ENCODE peak calls at places on chromosomes 5 and 9, in five cellular contexts. U, K, S, A and N are unnamed samples.

GRCh38 chr9:17651725-17652124 is 72.9 kb downstream of the SH3GL2 start:
- DNase-seq in U (no peak), K (no peak), S (no peak), A (no peak), N (no peak)

GRCh38 chr9:38620483-38621433 is at the start of gene ANKRD18A:
- DNase-seq in U (peak), K (peak), S (peak), A (peak), N (peak)

GRCh38 chr5:172766287-172767104 is 4.5 kb downstream of the DUSP1 start:
- DNase-seq in U (no peak), K (peak), S (peak), A (peak), N (no peak)

GRCh38 chr9:88692837-88693236 is 157.9 kb downstream of the NXNL2 start:
- DNase-seq in U (no peak), K (peak), S (no peak), A (no peak), N (no peak)

GRCh38 chr9:107737987-107738743 is 248.6 kb upstream of the KLF4 start:
- DNase-seq in U (no peak), K (no peak), S (peak), A (no peak), N (no peak)

GRCh38 chr9:92911496-92912475 is 33.9 kb upstream of the ZNF484 start:
- DNase-seq in U (no peak), K (peak), S (no peak), A (no peak), N (no peak)

GRCh38 chr9:112325127-112325526 is 8.3 kb downstream of the PTBP3 start:
- DNase-seq in U (no peak), K (peak), S (no peak), A (no peak), N (no peak)

GRCh38 chr5:12901696-12902095 is 997.5 kb upstream of the CTNND2 start:
- DNase-seq in U (no peak), K (no peak), S (no peak), A (no peak), N (no peak)

GRCh38 chr9:5446451-5447236 is 3.7 kb upstream of the CD274 start:
- DNase-seq in U (no peak), K (no peak), S (no peak), A (no peak), N (no peak)

GRCh38 chr9:125410522-125410894 is 148.9 kb downstream of the GAPVD1 start:
- DNase-seq in U (no peak), K (no peak), S (no peak), A (no peak), N (no peak)

GRCh38 chr5:126066795-126067321 is 356.4 kb upstream of the GRAMD2B start:
- DNase-seq in U (no peak), K (no peak), S (no peak), A (no peak), N (no peak)

GRCh38 chr5:160165137-160166068 is 46.2 kb upstream of the PWWP2A start:
- DNase-seq in U (peak), K (peak), S (peak), A (peak), N (no peak)

GRCh38 chr9:125638239-125638638 is 68.8 kb downstream of the MAPKAP1 start:
- DNase-seq in U (no peak), K (no peak), S (no peak), A (no peak), N (no peak)

GRCh38 chr5:172076783-172077244 is 70.4 kb upstream of the FBXW11 start:
- DNase-seq in U (peak), K (no peak), S (no peak), A (no peak), N (no peak)

GRCh38 chr5:124730381-124730780 is 16.1 kb downstream of the ZNF608 start:
- DNase-seq in U (no peak), K (no peak), S (no peak), A (no peak), N (no peak)

GRCh38 chr5:170681013-170681433 is 102.5 kb upstream of the GABRP start:
- DNase-seq in U (peak), K (peak), S (peak), A (no peak), N (no peak)